ENCODE peak calls at places on chromosomes 7 and 10, in seven cellular contexts. One of them, this sample, is unnamed.
A peak's percentile ranks its signal among the peaks of the same experiment; 100 is the strongest.

GRCh38 chr7:139481364-139481763 is 2.1 kb downstream of the KLRG2 start:
- DNase-seq in osteocyte: no peak
- DNase-seq in posterior vena cava: no peak
- DNase-seq in stimulated activated CD8-positive, alpha-beta memory T cell treated with anti-CD3 and anti-CD28 coated beads, Interleukin-15, amount 100 ng/mL, for 24 hours: no peak
- DNase-seq in hippocampal formation: no peak
- DNase-seq in ACHN: no peak
- DNase-seq in HTR-8/SVneo: no peak
- DNase-seq in this sample: no peak

GRCh38 chr10:58414270-58415041 is 29.2 kb downstream of the TFAM start:
- DNase-seq in osteocyte: no peak
- DNase-seq in posterior vena cava: no peak
- DNase-seq in stimulated activated CD8-positive, alpha-beta memory T cell treated with anti-CD3 and anti-CD28 coated beads, Interleukin-15, amount 100 ng/mL, for 24 hours: no peak
- DNase-seq in hippocampal formation: no peak
- DNase-seq in ACHN: peak; percentile 88
- DNase-seq in HTR-8/SVneo: peak; percentile 46
- DNase-seq in this sample: no peak

GRCh38 chr7:120723465-120724385 is 134.2 kb downstream of the TSPAN12 start:
- DNase-seq in osteocyte: no peak
- DNase-seq in posterior vena cava: no peak
- DNase-seq in stimulated activated CD8-positive, alpha-beta memory T cell treated with anti-CD3 and anti-CD28 coated beads, Interleukin-15, amount 100 ng/mL, for 24 hours: no peak
- DNase-seq in hippocampal formation: no peak
- DNase-seq in ACHN: no peak
- DNase-seq in HTR-8/SVneo: no peak
- DNase-seq in this sample: no peak

GRCh38 chr10:98916751-98917150 is 318.9 kb downstream of the HPSE2 start:
- DNase-seq in osteocyte: no peak
- DNase-seq in posterior vena cava: no peak
- DNase-seq in stimulated activated CD8-positive, alpha-beta memory T cell treated with anti-CD3 and anti-CD28 coated beads, Interleukin-15, amount 100 ng/mL, for 24 hours: no peak
- DNase-seq in hippocampal formation: no peak
- DNase-seq in ACHN: no peak
- DNase-seq in HTR-8/SVneo: no peak
- DNase-seq in this sample: no peak

GRCh38 chr7:124768525-124768924 is 2.9 kb upstream of the GPR37 start:
- DNase-seq in osteocyte: no peak
- DNase-seq in posterior vena cava: no peak
- DNase-seq in stimulated activated CD8-positive, alpha-beta memory T cell treated with anti-CD3 and anti-CD28 coated beads, Interleukin-15, amount 100 ng/mL, for 24 hours: no peak
- DNase-seq in hippocampal formation: no peak
- DNase-seq in ACHN: no peak
- DNase-seq in HTR-8/SVneo: no peak
- DNase-seq in this sample: no peak

GRCh38 chr10:86345296-86346168 is 21.1 kb downstream of the GRID1 start:
- DNase-seq in osteocyte: no peak
- DNase-seq in posterior vena cava: peak; percentile 64
- DNase-seq in stimulated activated CD8-positive, alpha-beta memory T cell treated with anti-CD3 and anti-CD28 coated beads, Interleukin-15, amount 100 ng/mL, for 24 hours: no peak
- DNase-seq in hippocampal formation: no peak
- DNase-seq in ACHN: peak; percentile 35
- DNase-seq in HTR-8/SVneo: no peak
- DNase-seq in this sample: no peak

GRCh38 chr7:118870187-118870586 is 645.7 kb downstream of the ANKRD7 start:
- DNase-seq in osteocyte: no peak
- DNase-seq in posterior vena cava: no peak
- DNase-seq in stimulated activated CD8-positive, alpha-beta memory T cell treated with anti-CD3 and anti-CD28 coated beads, Interleukin-15, amount 100 ng/mL, for 24 hours: no peak
- DNase-seq in hippocampal formation: no peak
- DNase-seq in ACHN: peak; percentile 25
- DNase-seq in HTR-8/SVneo: no peak
- DNase-seq in this sample: no peak

GRCh38 chr7:142298631-142299030 is 40.8 kb upstream of the PRSS58 start:
- DNase-seq in osteocyte: no peak
- DNase-seq in posterior vena cava: no peak
- DNase-seq in stimulated activated CD8-positive, alpha-beta memory T cell treated with anti-CD3 and anti-CD28 coated beads, Interleukin-15, amount 100 ng/mL, for 24 hours: no peak
- DNase-seq in hippocampal formation: no peak
- DNase-seq in ACHN: no peak
- DNase-seq in HTR-8/SVneo: no peak
- DNase-seq in this sample: no peak

GRCh38 chr7:21869785-21870402 is 75.8 kb downstream of the CDCA7L start:
- DNase-seq in osteocyte: no peak
- DNase-seq in posterior vena cava: no peak
- DNase-seq in stimulated activated CD8-positive, alpha-beta memory T cell treated with anti-CD3 and anti-CD28 coated beads, Interleukin-15, amount 100 ng/mL, for 24 hours: no peak
- DNase-seq in hippocampal formation: no peak
- DNase-seq in ACHN: no peak
- DNase-seq in HTR-8/SVneo: peak; percentile 8
- DNase-seq in this sample: no peak

This sample was measured in ascending aorta.